ENCODE peak calls at places on chromosome 13, in seven cellular contexts. O, B, S, K, F, W and X are unnamed samples.

GRCh38 chr13:29886446-29886845 is 36.0 kb upstream of the UBL3 start:
- DNase-seq in W (no peak), B (no peak), S (no peak), F (no peak), O (no peak), K (no peak), X (no peak)

GRCh38 chr13:27975579-27976361 is 6.7 kb upstream of the CDX2 start:
- DNase-seq in B (peak), F (peak), K (no peak), O (no peak), S (no peak), W (no peak), X (no peak)

GRCh38 chr13:95221991-95222732 is 79.1 kb downstream of the ABCC4 start:
- DNase-seq in K (no peak), B (no peak), O (no peak), S (no peak), W (no peak), F (no peak), X (no peak)

GRCh38 chr13:102870677-102871415 is 25.0 kb downstream of the ERCC5 start:
- DNase-seq in F (peak), W (peak), S (no peak), O (peak), B (peak), K (peak), X (no peak)

GRCh38 chr13:98707309-98707999 is 45.0 kb downstream of the SLC15A1 start:
- DNase-seq in S (no peak), K (no peak), O (no peak), W (no peak), B (no peak), F (no peak), X (no peak)

GRCh38 chr13:46111151-46111550 is 6.3 kb upstream of the CPB2 start:
- DNase-seq in F (no peak), K (no peak), S (no peak), O (no peak), W (no peak), B (no peak), X (no peak)

GRCh38 chr13:86006317-86006716 is 207.1 kb upstream of the SLITRK6 start:
- DNase-seq in W (no peak), F (no peak), O (no peak), K (no peak), B (no peak), S (no peak), X (no peak)

GRCh38 chr13:49976314-49977258 is 20.3 kb upstream of the TRIM13 start:
- DNase-seq in B (peak), O (peak), K (peak), S (no peak), F (peak), W (peak), X (peak)

GRCh38 chr13:40206241-40207109 is 460.0 kb downstream of the FOXO1 start:
- DNase-seq in O (no peak), K (peak), B (peak), S (no peak), F (no peak), W (peak), X (no peak)

GRCh38 chr13:21395953-21396352 is 63.1 kb downstream of the ZDHHC20 start:
- DNase-seq in O (no peak), K (no peak), B (no peak), S (no peak), F (no peak), W (no peak), X (no peak)

GRCh38 chr13:113854238-113855011 is 9.5 kb downstream of the GAS6 start:
- DNase-seq in B (peak), W (peak), S (no peak), F (no peak), O (peak), K (peak), X (no peak)